ENCODE peak calls at places on chromosome 2, in seven cellular contexts. One of them, this sample, is unnamed.

GRCh38 chr2:8680931-8681760 is 710 bp upstream of the ID2 start:
- DNase-seq in psoas muscle: no peak
- DNase-seq in uterus: peak; percentile 54
- DNase-seq in dorsolateral prefrontal cortex: peak; percentile 32
- DNase-seq in upper lobe of right lung: peak; percentile 91
- DNase-seq in brain microvascular endothelial cell: peak; percentile 90
- DNase-seq in GM12865: peak; percentile 81
- DNase-seq in this sample: peak; percentile 73

GRCh38 chr2:99346218-99346617 is 9.0 kb downstream of the EIF5B start:
- DNase-seq in brain microvascular endothelial cell: no peak
- DNase-seq in upper lobe of right lung: no peak
- DNase-seq in uterus: no peak
- DNase-seq in GM12865: no peak
- DNase-seq in psoas muscle: no peak
- DNase-seq in dorsolateral prefrontal cortex: no peak
- DNase-seq in this sample: no peak

GRCh38 chr2:222355860-222356259 is 57.1 kb upstream of the PAX3 start:
- DNase-seq in GM12865: no peak
- DNase-seq in upper lobe of right lung: no peak
- DNase-seq in uterus: no peak
- DNase-seq in dorsolateral prefrontal cortex: no peak
- DNase-seq in psoas muscle: no peak
- DNase-seq in brain microvascular endothelial cell: no peak
- DNase-seq in this sample: no peak

GRCh38 chr2:27262379-27263286 is at the start of gene SLC30A3:
- DNase-seq in GM12865: peak; percentile 71
- DNase-seq in psoas muscle: peak; percentile 78
- DNase-seq in dorsolateral prefrontal cortex: peak; percentile 27
- DNase-seq in uterus: peak; percentile 54
- DNase-seq in upper lobe of right lung: peak; percentile 86
- DNase-seq in brain microvascular endothelial cell: no peak
- DNase-seq in this sample: no peak

GRCh38 chr2:43539991-43540860 is 55.6 kb downstream of the THADA start:
- DNase-seq in dorsolateral prefrontal cortex: no peak
- DNase-seq in upper lobe of right lung: no peak
- DNase-seq in GM12865: no peak
- DNase-seq in uterus: peak; percentile 83
- DNase-seq in psoas muscle: peak; percentile 77
- DNase-seq in brain microvascular endothelial cell: peak; percentile 35
- DNase-seq in this sample: no peak

GRCh38 chr2:184890311-184890710 is 292.0 kb downstream of the ZNF804A start:
- DNase-seq in dorsolateral prefrontal cortex: no peak
- DNase-seq in upper lobe of right lung: no peak
- DNase-seq in GM12865: peak; percentile 8
- DNase-seq in uterus: no peak
- DNase-seq in psoas muscle: no peak
- DNase-seq in brain microvascular endothelial cell: no peak
- DNase-seq in this sample: peak; percentile 7

GRCh38 chr2:152298754-152299153 is 36.2 kb upstream of the FMNL2 start:
- DNase-seq in psoas muscle: no peak
- DNase-seq in upper lobe of right lung: no peak
- DNase-seq in dorsolateral prefrontal cortex: no peak
- DNase-seq in uterus: no peak
- DNase-seq in brain microvascular endothelial cell: no peak
- DNase-seq in GM12865: no peak
- DNase-seq in this sample: no peak

GRCh38 chr2:40436093-40436475 is 15.8 kb downstream of the SLC8A1 start:
- DNase-seq in brain microvascular endothelial cell: no peak
- DNase-seq in psoas muscle: no peak
- DNase-seq in GM12865: no peak
- DNase-seq in uterus: no peak
- DNase-seq in dorsolateral prefrontal cortex: no peak
- DNase-seq in upper lobe of right lung: no peak
- DNase-seq in this sample: no peak

GRCh38 chr2:189022492-189022891 is 48.3 kb downstream of the COL3A1 start:
- DNase-seq in uterus: peak; percentile 50
- DNase-seq in psoas muscle: no peak
- DNase-seq in GM12865: no peak
- DNase-seq in brain microvascular endothelial cell: no peak
- DNase-seq in upper lobe of right lung: no peak
- DNase-seq in dorsolateral prefrontal cortex: no peak
- DNase-seq in this sample: no peak

GRCh38 chr2:174124171-174124570 is 124.2 kb downstream of the OLA1 start:
- DNase-seq in upper lobe of right lung: no peak
- DNase-seq in brain microvascular endothelial cell: no peak
- DNase-seq in uterus: no peak
- DNase-seq in psoas muscle: no peak
- DNase-seq in dorsolateral prefrontal cortex: no peak
- DNase-seq in GM12865: peak; percentile 25
- DNase-seq in this sample: no peak

GRCh38 chr2:138121769-138122661 is 157.7 kb downstream of the HNMT start:
- DNase-seq in GM12865: no peak
- DNase-seq in brain microvascular endothelial cell: no peak
- DNase-seq in uterus: no peak
- DNase-seq in dorsolateral prefrontal cortex: no peak
- DNase-seq in psoas muscle: no peak
- DNase-seq in upper lobe of right lung: no peak
- DNase-seq in this sample: no peak

GRCh38 chr2:226795281-226796011 is 4.2 kb downstream of the IRS1 start:
- DNase-seq in GM12865: no peak
- DNase-seq in brain microvascular endothelial cell: no peak
- DNase-seq in uterus: peak; percentile 29
- DNase-seq in upper lobe of right lung: peak; percentile 67
- DNase-seq in psoas muscle: peak; percentile 76
- DNase-seq in dorsolateral prefrontal cortex: no peak
- DNase-seq in this sample: peak; percentile 61

GRCh38 chr2:43041661-43042360 is 184.6 kb downstream of the ZFP36L2 start:
- DNase-seq in dorsolateral prefrontal cortex: no peak
- DNase-seq in upper lobe of right lung: peak; percentile 49
- DNase-seq in GM12865: no peak
- DNase-seq in brain microvascular endothelial cell: peak; percentile 81
- DNase-seq in psoas muscle: peak; percentile 48
- DNase-seq in uterus: peak; percentile 92
- DNase-seq in this sample: peak; percentile 97

GRCh38 chr2:224389317-224389716 is 12.6 kb downstream of the FAM124B start:
- DNase-seq in psoas muscle: no peak
- DNase-seq in upper lobe of right lung: no peak
- DNase-seq in GM12865: no peak
- DNase-seq in brain microvascular endothelial cell: no peak
- DNase-seq in uterus: no peak
- DNase-seq in dorsolateral prefrontal cortex: no peak
- DNase-seq in this sample: no peak

GRCh38 chr2:170905864-170906263 is 23.2 kb upstream of the GORASP2 start:
- DNase-seq in upper lobe of right lung: no peak
- DNase-seq in GM12865: no peak
- DNase-seq in dorsolateral prefrontal cortex: no peak
- DNase-seq in brain microvascular endothelial cell: no peak
- DNase-seq in psoas muscle: no peak
- DNase-seq in uterus: no peak
- DNase-seq in this sample: no peak

GRCh38 chr2:86695053-86695691 is 24.9 kb upstream of the RMND5A start:
- DNase-seq in dorsolateral prefrontal cortex: no peak
- DNase-seq in brain microvascular endothelial cell: no peak
- DNase-seq in GM12865: no peak
- DNase-seq in upper lobe of right lung: no peak
- DNase-seq in psoas muscle: no peak
- DNase-seq in uterus: no peak
- DNase-seq in this sample: no peak

GRCh38 chr2:29113891-29114321 is 1.3 kb upstream of the CLIP4 start:
- DNase-seq in psoas muscle: peak; percentile 66
- DNase-seq in upper lobe of right lung: peak; percentile 76
- DNase-seq in brain microvascular endothelial cell: peak; percentile 85
- DNase-seq in dorsolateral prefrontal cortex: no peak
- DNase-seq in GM12865: peak; percentile 77
- DNase-seq in uterus: peak; percentile 18
- DNase-seq in this sample: peak; percentile 73

GRCh38 chr2:54950811-54951210 is 99.4 kb downstream of the RTN4 start:
- DNase-seq in psoas muscle: no peak
- DNase-seq in dorsolateral prefrontal cortex: no peak
- DNase-seq in upper lobe of right lung: no peak
- DNase-seq in brain microvascular endothelial cell: no peak
- DNase-seq in uterus: no peak
- DNase-seq in GM12865: no peak
- DNase-seq in this sample: no peak

GRCh38 chr2:119516121-119516520 is 8.2 kb downstream of the SCTR start:
- DNase-seq in brain microvascular endothelial cell: no peak
- DNase-seq in upper lobe of right lung: no peak
- DNase-seq in GM12865: no peak
- DNase-seq in dorsolateral prefrontal cortex: no peak
- DNase-seq in uterus: no peak
- DNase-seq in psoas muscle: no peak
- DNase-seq in this sample: no peak

GRCh38 chr2:43131051-43131889 is 95.1 kb downstream of the ZFP36L2 start:
- DNase-seq in GM12865: peak; percentile 81
- DNase-seq in dorsolateral prefrontal cortex: no peak
- DNase-seq in upper lobe of right lung: peak; percentile 88
- DNase-seq in brain microvascular endothelial cell: peak; percentile 90
- DNase-seq in psoas muscle: peak; percentile 84
- DNase-seq in uterus: peak; percentile 72
- DNase-seq in this sample: peak; percentile 71

GRCh38 chr2:127891806-127892205 is 6.0 kb upstream of the AMMECR1L start:
- DNase-seq in dorsolateral prefrontal cortex: no peak
- DNase-seq in upper lobe of right lung: peak; percentile 73
- DNase-seq in psoas muscle: no peak
- DNase-seq in brain microvascular endothelial cell: no peak
- DNase-seq in uterus: no peak
- DNase-seq in GM12865: no peak
- DNase-seq in this sample: no peak

GRCh38 chr2:8086796-8087479 is 594.9 kb upstream of the ID2 start:
- DNase-seq in uterus: no peak
- DNase-seq in dorsolateral prefrontal cortex: no peak
- DNase-seq in psoas muscle: no peak
- DNase-seq in brain microvascular endothelial cell: peak; percentile 94
- DNase-seq in upper lobe of right lung: no peak
- DNase-seq in GM12865: no peak
- DNase-seq in this sample: peak; percentile 85

GRCh38 chr2:74498500-74499268 is 719 bp downstream of the LBX2 start:
- DNase-seq in dorsolateral prefrontal cortex: no peak
- DNase-seq in psoas muscle: no peak
- DNase-seq in upper lobe of right lung: no peak
- DNase-seq in uterus: no peak
- DNase-seq in GM12865: peak; percentile 46
- DNase-seq in brain microvascular endothelial cell: no peak
- DNase-seq in this sample: no peak

GRCh38 chr2:143778981-143779380 is 649.8 kb downstream of the ARHGAP15 start:
- DNase-seq in uterus: no peak
- DNase-seq in upper lobe of right lung: no peak
- DNase-seq in brain microvascular endothelial cell: no peak
- DNase-seq in psoas muscle: no peak
- DNase-seq in dorsolateral prefrontal cortex: no peak
- DNase-seq in GM12865: no peak
- DNase-seq in this sample: no peak

GRCh38 chr2:78293768-78294167 is 731.7 kb upstream of the REG3G start:
- DNase-seq in psoas muscle: no peak
- DNase-seq in upper lobe of right lung: no peak
- DNase-seq in GM12865: no peak
- DNase-seq in uterus: no peak
- DNase-seq in brain microvascular endothelial cell: no peak
- DNase-seq in dorsolateral prefrontal cortex: no peak
- DNase-seq in this sample: no peak

GRCh38 chr2:141703506-141703905 is 427.3 kb downstream of the LRP1B start:
- DNase-seq in psoas muscle: no peak
- DNase-seq in dorsolateral prefrontal cortex: no peak
- DNase-seq in brain microvascular endothelial cell: no peak
- DNase-seq in GM12865: no peak
- DNase-seq in upper lobe of right lung: no peak
- DNase-seq in uterus: no peak
- DNase-seq in this sample: no peak
- H3K4me3 ChIP-seq in psoas muscle: no peak overlapping the region
- H3K4me3 ChIP-seq in dorsolateral prefrontal cortex: no peak overlapping the region
- H3K4me3 ChIP-seq in brain microvascular endothelial cell: no peak overlapping the region
- H3K4me3 ChIP-seq in GM12865: no peak overlapping the region
- H3K4me3 ChIP-seq in upper lobe of right lung: no peak overlapping the region
- H3K4me3 ChIP-seq in uterus: no peak overlapping the region
- H3K4me3 ChIP-seq in this sample: no peak overlapping the region

DNA sequence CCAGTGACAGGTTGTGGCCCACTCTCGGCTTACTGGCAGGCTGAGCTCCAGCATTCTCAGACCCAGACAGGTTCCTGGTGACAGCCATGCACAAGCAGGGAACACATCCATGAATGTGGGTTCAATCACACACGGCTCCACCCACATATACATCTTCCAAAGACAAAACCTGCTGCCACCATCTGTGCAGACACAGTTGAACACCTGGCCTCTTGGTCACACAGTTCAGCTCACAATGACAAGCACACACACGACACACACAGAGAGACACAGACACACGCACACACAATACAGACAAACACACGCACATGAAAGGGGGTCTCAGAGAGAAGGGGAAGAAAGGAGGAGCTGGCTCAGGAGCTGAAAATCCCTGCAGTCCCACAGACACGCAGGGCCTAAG is 32.1 kb upstream of the PTMA start:
- DNase-seq in psoas muscle: no peak
- DNase-seq in dorsolateral prefrontal cortex: no peak
- DNase-seq in uterus: no peak
- DNase-seq in brain microvascular endothelial cell: no peak
- DNase-seq in upper lobe of right lung: no peak
- DNase-seq in GM12865: no peak
- DNase-seq in this sample: no peak
- H3K4me3 ChIP-seq in psoas muscle: no peak overlapping the region
- H3K4me3 ChIP-seq in dorsolateral prefrontal cortex: no peak overlapping the region
- H3K4me3 ChIP-seq in uterus: no peak overlapping the region
- H3K4me3 ChIP-seq in brain microvascular endothelial cell: no peak overlapping the region
- H3K4me3 ChIP-seq in upper lobe of right lung: no peak overlapping the region
- H3K4me3 ChIP-seq in GM12865: no peak overlapping the region
- H3K4me3 ChIP-seq in this sample: no peak overlapping the region

GRCh38 chr2:102145939-102146338 is 3.4 kb downstream of the IL1R1 start:
- DNase-seq in brain microvascular endothelial cell: no peak
- DNase-seq in upper lobe of right lung: no peak
- DNase-seq in dorsolateral prefrontal cortex: no peak
- DNase-seq in uterus: no peak
- DNase-seq in GM12865: no peak
- DNase-seq in psoas muscle: no peak
- DNase-seq in this sample: no peak
- H3K4me3 ChIP-seq in brain microvascular endothelial cell: no peak overlapping the region
- H3K4me3 ChIP-seq in upper lobe of right lung: peak overlapping the region; percentile 75
- H3K4me3 ChIP-seq in dorsolateral prefrontal cortex: no peak overlapping the region
- H3K4me3 ChIP-seq in uterus: no peak overlapping the region
- H3K4me3 ChIP-seq in GM12865: no peak overlapping the region
- H3K4me3 ChIP-seq in psoas muscle: peak overlapping the region; percentile 10
- H3K4me3 ChIP-seq in this sample: no peak overlapping the region

DNA sequence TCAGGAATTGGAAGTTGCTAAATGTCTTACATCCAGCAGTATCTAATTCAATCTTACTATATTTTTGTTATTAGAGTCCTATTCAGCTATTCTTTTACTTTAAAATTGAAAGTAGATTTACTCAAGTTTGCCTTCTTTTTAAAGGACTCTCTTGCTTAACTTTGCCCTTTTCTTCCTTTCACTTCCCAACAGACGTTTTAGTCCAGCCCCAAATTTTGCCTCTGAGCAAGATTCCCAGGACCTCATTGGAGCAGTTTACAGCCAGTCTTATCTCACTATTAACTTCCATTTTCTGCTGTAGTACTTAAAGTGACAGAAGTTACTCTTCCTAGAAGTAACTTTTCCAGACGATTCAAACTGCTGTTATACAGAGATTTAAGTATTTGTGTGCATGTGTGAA is 1.7 kb upstream of the PRKD3 start:
- DNase-seq in dorsolateral prefrontal cortex: no peak
- DNase-seq in GM12865: no peak
- DNase-seq in brain microvascular endothelial cell: peak; percentile 78
- DNase-seq in uterus: peak; percentile 67
- DNase-seq in psoas muscle: no peak
- DNase-seq in upper lobe of right lung: no peak
- DNase-seq in this sample: peak; percentile 59
- H3K4me3 ChIP-seq in dorsolateral prefrontal cortex: no peak overlapping the region
- H3K4me3 ChIP-seq in GM12865: no peak overlapping the region
- H3K4me3 ChIP-seq in brain microvascular endothelial cell: no peak overlapping the region
- H3K4me3 ChIP-seq in uterus: peak overlapping the region; percentile 16
- H3K4me3 ChIP-seq in psoas muscle: peak overlapping the region; percentile 94
- H3K4me3 ChIP-seq in upper lobe of right lung: peak overlapping the region; percentile 74
- H3K4me3 ChIP-seq in this sample: no peak overlapping the region

GRCh38 chr2:110688594-110689091 is 10.8 kb upstream of the BUB1 start:
- DNase-seq in upper lobe of right lung: no peak
- DNase-seq in brain microvascular endothelial cell: no peak
- DNase-seq in psoas muscle: no peak
- DNase-seq in GM12865: no peak
- DNase-seq in uterus: no peak
- DNase-seq in dorsolateral prefrontal cortex: no peak
- DNase-seq in this sample: no peak
- H3K4me3 ChIP-seq in upper lobe of right lung: no peak overlapping the region
- H3K4me3 ChIP-seq in brain microvascular endothelial cell: no peak overlapping the region
- H3K4me3 ChIP-seq in psoas muscle: no peak overlapping the region
- H3K4me3 ChIP-seq in GM12865: no peak overlapping the region
- H3K4me3 ChIP-seq in uterus: no peak overlapping the region
- H3K4me3 ChIP-seq in dorsolateral prefrontal cortex: no peak overlapping the region
- H3K4me3 ChIP-seq in this sample: no peak overlapping the region